ENCODE peak calls at places on chromosomes 12 and 14, in six cellular contexts. P is fibroblast of villous mesenchyme, D is cardiac muscle cell, R is BE2C, X is ovary, M is fibroblast of the aortic adventitia. J is an unnamed sample.

GRCh38 chr14:89187501-89187900 is 229.5 kb downstream of the FOXN3 start:
- DNase-seq in P (peak; percentile 70), D (no peak), R (no peak), X (no peak), M (no peak), J (no peak)

GRCh38 chr12:114013601-114014345 is 47.6 kb upstream of the RBM19 start:
- DNase-seq in P (peak; percentile 7), D (peak; percentile 39), R (peak; percentile 23), X (no peak), M (peak; percentile 19), J (peak; percentile 45)

GRCh38 chr14:32307881-32308582 is 21.1 kb upstream of the AKAP6 start:
- DNase-seq in P (no peak), D (no peak), R (no peak), X (no peak), M (no peak), J (no peak)

GRCh38 chr12:54360717-54361456 is 3.4 kb downstream of the GPR84 start:
- DNase-seq in P (peak; percentile 82), D (peak; percentile 86), R (peak; percentile 94), X (peak; percentile 90), M (peak; percentile 83), J (peak; percentile 85)

GRCh38 chr14:81435578-81436295 is 35.6 kb upstream of the STON2 start:
- DNase-seq in P (peak; percentile 14), D (peak; percentile 35), R (peak; percentile 61), X (peak; percentile 73), M (peak; percentile 28), J (peak; percentile 11)

GRCh38 chr14:96602186-96602585 is 100.0 kb downstream of the PAPOLA start:
- DNase-seq in P (no peak), D (no peak), R (no peak), X (no peak), M (no peak), J (no peak)

GRCh38 chr12:54331-54730 is 12.2 kb upstream of the IQSEC3 start:
- DNase-seq in P (no peak), D (no peak), R (no peak), X (no peak), M (no peak), J (no peak)

GRCh38 chr12:124296295-124296915 is 1.5 kb downstream of the RFLNA start:
- DNase-seq in P (no peak), D (no peak), R (no peak), X (no peak), M (no peak), J (no peak)

GRCh38 chr12:12467222-12467621 is 95.4 kb downstream of the DUSP16 start:
- DNase-seq in P (no peak), D (no peak), R (no peak), X (no peak), M (no peak), J (no peak)

GRCh38 chr12:95185096-95185495 is 32.2 kb downstream of the FGD6 start:
- DNase-seq in P (no peak), D (no peak), R (no peak), X (no peak), M (no peak), J (no peak)

GRCh38 chr14:51302319-51303030 is 62.4 kb downstream of the TMX1 start:
- DNase-seq in P (peak; percentile 65), D (peak; percentile 47), R (peak; percentile 28), X (no peak), M (no peak), J (no peak)

GRCh38 chr14:37384870-37385596 is 187.3 kb downstream of the MIPOL1 start:
- DNase-seq in P (no peak), D (no peak), R (no peak), X (no peak), M (no peak), J (no peak)

GRCh38 chr12:31715283-31715825 is 13.5 kb downstream of the AMN1 start:
- DNase-seq in P (peak; percentile 72), D (peak; percentile 88), R (no peak), X (no peak), M (peak; percentile 74), J (peak; percentile 83)

GRCh38 chr12:28127455-28127854 is 62.8 kb upstream of the CCDC91 start:
- DNase-seq in P (no peak), D (no peak), R (no peak), X (no peak), M (no peak), J (no peak)

GRCh38 chr12:24135158-24135850 is 185.8 kb upstream of the SOX5 start:
- DNase-seq in P (peak; percentile 79), D (no peak), R (peak; percentile 11), X (no peak), M (no peak), J (no peak)

GRCh38 chr14:78088941-78089340 is 81.2 kb upstream of the NRXN3 start:
- DNase-seq in P (no peak), D (no peak), R (peak; percentile 24), X (no peak), M (no peak), J (no peak)

GRCh38 chr12:26614217-26614616 is 218.8 kb downstream of the ITPR2 start:
- DNase-seq in P (peak; percentile 37), D (peak; percentile 55), R (peak; percentile 39), X (peak; percentile 51), M (peak; percentile 56), J (peak; percentile 52)

GRCh38 chr12:131817241-131817640 is 11.0 kb upstream of the MMP17 start:
- DNase-seq in P (no peak), D (no peak), R (no peak), X (no peak), M (no peak), J (no peak)
- H3K4me3 ChIP-seq in P (no peak overlapping the region), D (no peak overlapping the region), R (no peak overlapping the region), X (no peak overlapping the region), M (no peak overlapping the region), J (no peak overlapping the region)

GRCh38 chr12:57518920-57519757 is 1.2 kb downstream of the DDIT3 start:
- DNase-seq in P (peak; percentile 63), D (peak; percentile 80), R (peak; percentile 89), X (peak; percentile 59), M (peak; percentile 80), J (peak; percentile 68)
- TF ChIP-seq CTCF in P (no peak), D (no peak), R (no peak), X (no peak), M (no peak), J (no peak)

DNA sequence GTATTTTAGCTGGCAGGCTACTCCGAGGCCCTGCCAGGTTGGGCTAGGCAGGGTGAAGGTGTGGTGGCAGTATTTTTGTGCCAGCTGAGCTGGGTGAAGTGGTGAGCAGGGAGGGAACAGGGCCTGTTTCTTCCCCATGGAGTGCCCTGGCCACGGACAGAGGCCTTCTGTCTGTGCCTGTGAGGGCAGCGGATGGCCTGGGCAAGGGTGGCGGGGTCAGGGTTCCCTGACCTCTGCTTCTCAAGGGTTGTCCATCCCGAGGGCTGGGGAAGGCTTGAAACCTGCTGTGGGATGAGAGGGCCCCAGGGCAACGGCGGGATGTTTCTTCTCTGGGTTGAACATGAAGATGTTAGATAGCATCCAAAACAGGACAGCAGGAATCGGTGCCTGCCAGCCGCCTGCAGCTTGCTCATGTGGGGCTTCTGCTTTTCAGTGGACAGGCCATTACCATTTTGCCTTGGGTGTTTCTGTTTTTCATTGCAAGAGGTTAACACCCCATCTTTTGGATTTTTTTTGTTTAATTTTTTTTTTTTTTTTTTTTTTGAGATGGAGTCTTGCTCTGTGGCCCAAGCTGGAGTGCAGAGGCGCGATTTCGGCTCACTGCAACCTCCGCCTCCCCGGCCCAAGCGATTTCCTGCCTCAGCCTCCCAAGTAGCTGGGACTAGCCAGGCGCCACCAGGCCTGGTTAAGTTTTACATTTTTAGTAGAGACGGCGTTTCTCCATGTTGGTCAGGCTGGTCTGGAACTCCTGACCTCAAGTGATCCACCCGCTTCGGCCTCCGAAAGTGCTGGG is 3.3 kb downstream of the MTA1 start:
- DNase-seq in P (no peak), D (no peak), R (peak; percentile 85), X (no peak), M (no peak), J (no peak)
- H3K4me3 ChIP-seq in P (no peak overlapping the region), D (no peak overlapping the region), R (peak overlapping the region; percentile 90), X (no peak overlapping the region), M (no peak overlapping the region), J (no peak overlapping the region)

DNA sequence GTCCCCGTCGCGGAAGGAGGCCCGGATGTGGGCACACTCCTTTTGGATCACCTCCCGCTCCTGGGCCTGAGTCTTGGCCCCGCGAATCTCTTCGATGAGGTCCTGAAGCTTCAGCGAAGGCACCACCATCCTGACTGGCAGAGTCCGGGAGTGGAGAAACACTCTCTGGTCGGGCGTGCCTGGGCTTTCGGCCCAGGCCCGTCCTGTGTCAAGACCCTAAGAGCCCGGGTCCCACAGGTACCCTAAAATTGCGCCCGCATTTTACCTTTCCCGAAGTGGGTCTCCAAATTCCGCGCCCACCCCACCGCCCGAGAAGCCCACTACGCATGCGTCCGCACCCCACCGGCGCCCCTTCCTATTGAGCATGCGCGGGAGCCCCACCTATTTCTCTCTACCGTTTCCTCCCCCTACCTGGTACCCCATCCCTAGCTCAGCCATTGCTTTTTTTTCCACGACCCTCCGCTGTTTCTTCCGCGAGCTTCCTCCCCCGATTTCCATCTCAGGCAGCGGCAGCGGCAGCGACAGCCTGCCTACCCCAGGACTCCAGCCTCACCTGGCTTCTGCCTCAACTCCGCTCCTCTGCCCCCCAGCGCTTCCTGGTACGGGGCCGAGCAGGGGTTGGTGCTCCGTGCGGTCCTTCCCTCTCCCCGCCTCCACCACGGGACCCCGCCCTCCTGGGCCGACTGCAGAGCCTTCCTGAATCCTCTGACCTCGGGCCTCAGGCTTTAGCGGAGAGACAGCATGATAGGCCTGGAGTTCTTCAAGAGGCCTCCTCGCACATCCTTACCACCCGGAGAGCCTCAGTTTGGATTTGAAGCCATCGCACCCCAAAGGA is at the start of gene AP1G2:
- DNase-seq in P (peak; percentile 72), D (peak; percentile 86), R (peak; percentile 85), X (peak; percentile 93), M (peak; percentile 38), J (peak; percentile 74)
- TF ChIP-seq CTCF in P (no peak), D (no peak), R (no peak), X (no peak), M (no peak), J (no peak)

GRCh38 chr12:6915789-6916285 is 1.5 kb downstream of the ENO2 start:
- DNase-seq in P (no peak), D (no peak), R (no peak), X (peak; percentile 34), M (no peak), J (no peak)
- H3K4me3 ChIP-seq in P (peak overlapping the region; percentile 10), D (no peak overlapping the region), R (peak overlapping the region; percentile 90), X (no peak overlapping the region), M (peak overlapping the region; percentile 82), J (no peak overlapping the region)

J was measured in fibroblast of pulmonary artery.